ENCODE peak calls at places on chromosomes 1 and 21, in four cellular contexts. G, R, T and M are unnamed samples.
A peak's percentile ranks its signal among the peaks of the same experiment; 100 is the strongest.

GRCh38 chr1:24067978-24068377 is 44.0 kb downstream of the MYOM3 start:
- DNase-seq in G (no peak), R (no peak), T (no peak), M (no peak)

GRCh38 chr1:70486676-70487470 is 75.8 kb downstream of the CTH start:
- DNase-seq in G (no peak), R (no peak), T (no peak), M (no peak)

GRCh38 chr21:34100789-34101188 is 27.4 kb downstream of the MRPS6 start:
- DNase-seq in G (no peak), R (no peak), T (no peak), M (no peak)

GRCh38 chr1:68378296-68379084 is 71.3 kb downstream of the RPE65 start:
- DNase-seq in G (no peak), R (no peak), T (no peak), M (no peak)

GRCh38 chr21:44748621-44749020 is 37.2 kb upstream of the TSPEAR start:
- DNase-seq in G (no peak), R (no peak), T (no peak), M (peak; percentile 80)

GRCh38 chr1:53683986-53684740 is 54.8 kb downstream of the GLIS1 start:
- DNase-seq in G (peak; percentile 17), R (no peak), T (no peak), M (no peak)

GRCh38 chr1:223887724-223888428 is 42.1 kb upstream of the TP53BP2 start:
- DNase-seq in G (no peak), R (no peak), T (no peak), M (no peak)

GRCh38 chr1:182392045-182393028 is 747 bp upstream of the GLUL start:
- DNase-seq in G (no peak), R (peak; percentile 60), T (no peak), M (no peak)

GRCh38 chr1:116075981-116076380 is 35.2 kb upstream of the MAB21L3 start:
- DNase-seq in G (no peak), R (no peak), T (no peak), M (no peak)

GRCh38 chr1:46622341-46622740 is 5.7 kb upstream of the MOB3C start:
- DNase-seq in G (peak; percentile 31), R (peak; percentile 70), T (no peak), M (no peak)

GRCh38 chr1:30273021-30273325 is 450.4 kb downstream of the MATN1 start:
- DNase-seq in G (no peak), R (no peak), T (no peak), M (no peak)

GRCh38 chr1:221487781-221488520 is 253.9 kb downstream of the DUSP10 start:
- DNase-seq in G (no peak), R (no peak), T (no peak), M (no peak)

GRCh38 chr1:111203681-111204210 is 3.3 kb upstream of the DENND2D start:
- DNase-seq in G (no peak), R (no peak), T (peak; percentile 77), M (no peak)

GRCh38 chr1:95084317-95085176 is 11.8 kb upstream of the ALG14 start:
- DNase-seq in G (peak; percentile 80), R (peak; percentile 84), T (no peak), M (peak; percentile 17)

GRCh38 chr1:14261395-14261794 is 337.1 kb upstream of the KAZN start:
- DNase-seq in G (no peak), R (no peak), T (no peak), M (no peak)

GRCh38 chr1:14260480-14260879 is 338.0 kb upstream of the KAZN start:
- DNase-seq in G (no peak), R (no peak), T (no peak), M (no peak)

GRCh38 chr1:14262582-14262981 is 335.9 kb upstream of the KAZN start:
- DNase-seq in G (no peak), R (peak; percentile 6), T (no peak), M (no peak)

GRCh38 chr1:14255711-14256110 is 342.8 kb upstream of the KAZN start:
- DNase-seq in G (no peak), R (no peak), T (no peak), M (no peak)

GRCh38 chr1:14259191-14259757 is 339.2 kb upstream of the KAZN start:
- DNase-seq in G (no peak), R (no peak), T (no peak), M (no peak)
- TF ChIP-seq CBX5 in G (no peak), R (no peak), T (no peak), M (no peak)

GRCh38 chr1:234600418-234601216 is 9.4 kb downstream of the IRF2BP2 start:
- DNase-seq in G (peak; percentile 98), R (peak; percentile 64), T (no peak), M (no peak)
- TF ChIP-seq POLR2AphosphoS5 in G (peak; percentile 68), R (no peak), T (peak; percentile 63), M (no peak)

GRCh38 chr1:43233631-43234030 is 36.2 kb upstream of the TMEM125 start:
- DNase-seq in G (no peak), R (no peak), T (no peak), M (no peak)

GRCh38 chr1:43229831-43230780 is 39.7 kb upstream of the TMEM125 start:
- DNase-seq in G (no peak), R (no peak), T (no peak), M (no peak)

GRCh38 chr1:43232482-43232881 is 37.3 kb upstream of the TMEM125 start:
- DNase-seq in G (no peak), R (no peak), T (no peak), M (no peak)

GRCh38 chr1:43234267-43234666 is 35.5 kb upstream of the TMEM125 start:
- DNase-seq in G (no peak), R (no peak), T (no peak), M (no peak)

GRCh38 chr1:43232071-43232470 is 37.7 kb upstream of the TMEM125 start:
- DNase-seq in G (no peak), R (no peak), T (no peak), M (no peak)
- TF ChIP-seq CBX5 in G (no peak), R (no peak), T (no peak), M (no peak)

GRCh38 chr1:59816318-59816878 is 1.6 kb downstream of the HOOK1 start:
- DNase-seq in G (no peak), R (no peak), T (no peak), M (no peak)

GRCh38 chr1:59814180-59814900 is 409 bp upstream of the HOOK1 start:
- DNase-seq in G (peak; percentile 97), R (no peak), T (peak; percentile 94), M (peak; percentile 91)

GRCh38 chr1:59819566-59820438 is 5.1 kb downstream of the HOOK1 start:
- DNase-seq in G (no peak), R (no peak), T (no peak), M (no peak)

GRCh38 chr1:59815892-59816291 is 1.1 kb downstream of the HOOK1 start:
- DNase-seq in G (peak; percentile 18), R (no peak), T (no peak), M (no peak)

DNA sequence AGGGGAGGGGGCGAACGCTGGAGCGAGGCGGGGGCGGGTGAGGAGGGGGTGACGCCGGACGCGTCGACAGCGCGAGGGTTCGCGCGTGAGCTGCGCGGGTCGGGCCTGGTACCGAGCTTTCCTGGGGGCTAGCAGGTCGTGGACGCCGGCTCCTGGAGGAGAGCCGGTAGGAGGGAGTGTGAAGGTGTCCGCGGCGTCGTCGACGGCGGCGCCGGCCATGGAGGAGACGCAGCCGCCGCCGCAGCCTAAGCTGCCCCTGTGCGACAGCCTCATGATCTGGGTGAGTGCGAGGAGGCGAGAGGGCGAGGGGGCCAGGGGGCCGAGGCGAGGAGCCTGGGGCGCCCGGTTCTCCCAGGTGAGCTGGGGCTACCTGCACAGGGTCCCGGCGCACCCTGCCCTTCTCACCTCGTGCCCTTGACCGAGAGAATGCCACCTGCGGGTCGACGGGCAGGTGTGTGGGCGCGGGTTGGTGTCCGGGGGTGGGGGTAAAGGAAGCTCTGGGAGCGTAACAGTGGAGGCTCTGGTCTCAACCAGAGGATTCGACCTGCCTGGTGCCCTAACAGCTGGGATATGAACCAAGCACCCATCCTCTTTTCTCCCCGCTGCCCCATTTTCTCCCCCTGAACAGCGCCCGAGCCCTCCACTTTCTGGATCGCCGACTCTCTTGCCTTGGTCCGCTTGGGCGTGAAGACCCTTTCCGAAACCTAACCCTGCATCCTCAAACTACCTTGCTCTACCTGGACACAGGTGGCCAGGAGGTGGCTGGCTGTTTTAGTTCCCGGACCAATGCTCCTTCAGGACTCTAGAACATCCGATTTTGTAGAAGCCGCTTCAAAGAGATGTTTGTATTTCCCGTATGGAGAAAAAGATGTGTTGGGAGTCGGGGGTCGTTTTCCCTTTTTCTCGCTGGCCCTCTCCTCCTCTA is at the start of gene HOOK1:
- DNase-seq in G (no peak), R (no peak), T (no peak), M (peak; percentile 5)
- TF ChIP-seq POLR2AphosphoS5 in G (no peak), R (no peak), T (no peak), M (peak; percentile 58)

GRCh38 chr1:10140981-10141380 is 69.4 kb upstream of the KIF1B start:
- DNase-seq in G (no peak), R (no peak), T (no peak), M (no peak)
- TF ChIP-seq CBX5 in G (no peak), R (no peak), T (no peak), M (no peak)

DNA sequence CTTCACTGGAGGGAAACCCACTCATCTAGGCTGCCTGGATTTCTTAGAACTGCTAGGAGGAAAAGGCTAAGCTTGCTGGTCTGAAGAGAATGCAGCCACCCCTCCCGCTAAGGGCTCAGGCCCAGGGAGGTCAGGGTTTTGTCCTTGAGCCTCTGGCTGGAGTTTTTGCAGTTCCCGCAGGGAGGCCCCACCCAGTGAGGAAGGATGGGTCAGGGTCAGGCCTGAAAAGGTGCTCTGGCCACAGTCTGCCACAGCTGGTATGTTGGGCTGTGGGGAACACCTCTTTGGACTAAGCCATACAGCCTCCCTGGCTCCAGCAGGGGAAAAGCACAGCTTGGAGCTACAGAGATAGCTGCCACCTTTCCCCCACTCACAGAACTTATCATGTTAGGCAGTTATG is 71.4 kb upstream of the PAPPA2 start:
- DNase-seq in G (no peak), R (no peak), T (no peak), M (no peak)
- TF ChIP-seq POLR2AphosphoS5 in G (no peak), R (no peak), T (no peak), M (no peak)

GRCh38 chr1:39434797-39435395 is 56.5 kb upstream of the BMP8A start:
- DNase-seq in G (no peak), R (no peak), T (no peak), M (no peak)

GRCh38 chr1:39436842-39437241 is 54.6 kb upstream of the BMP8A start:
- DNase-seq in G (no peak), R (no peak), T (no peak), M (no peak)

GRCh38 chr1:39431927-39432326 is 59.5 kb upstream of the BMP8A start:
- DNase-seq in G (no peak), R (no peak), T (no peak), M (no peak)

GRCh38 chr1:39438002-39438401 is 53.4 kb upstream of the BMP8A start:
- DNase-seq in G (no peak), R (no peak), T (no peak), M (no peak)

DNA sequence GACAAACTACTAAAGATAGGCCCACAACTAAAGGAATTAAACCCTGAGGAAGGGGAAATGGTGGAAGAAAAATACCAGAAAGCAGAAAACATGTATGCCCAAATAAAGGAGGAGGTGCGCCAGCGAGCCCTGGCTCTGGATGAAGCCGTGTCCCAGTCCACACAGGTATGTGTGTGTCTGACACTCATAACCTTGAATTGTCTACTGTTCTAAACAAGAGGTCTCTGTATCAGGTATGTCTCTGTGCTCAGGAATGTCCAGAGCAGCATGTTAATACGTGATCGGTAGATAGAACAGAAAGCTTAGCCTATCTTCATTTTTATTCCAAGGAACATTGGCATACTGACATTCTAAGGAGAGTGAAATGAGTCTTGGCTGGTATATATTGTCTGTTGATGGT is 55.8 kb upstream of the BMP8A start:
- DNase-seq in G (no peak), R (no peak), T (no peak), M (no peak)
- TF ChIP-seq CBX5 in G (no peak), R (no peak), T (no peak), M (no peak)

GRCh38 chr1:245870698-245871097 is 636.4 kb downstream of the SMYD3 start:
- DNase-seq in G (no peak), R (no peak), T (no peak), M (no peak)
- TF ChIP-seq POLR2AphosphoS5 in G (no peak), R (no peak), T (no peak), M (no peak)